ENCODE peak calls at places on chromosomes 6 and 20, in nine cellular contexts. S is B cell; I is stimulated activated CD4-positive, alpha-beta T cell treated with anti-CD3 and anti-CD28 coated beads, Interleukin-12 subunit alpha, Interleukin-12 subunit beta, amount 100 ng/mL, for 24 hours; U is kidney glomerular epithelial cell; Z is NCI-H774; Y is Panc1; H is psoas muscle; V is activated T-cell treated with anti-CD3 and anti-CD28 coated beads for 1 hour; T is stomach. N is an unnamed sample.

GRCh38 chr6:43784049-43784855 is 14.2 kb downstream of the VEGFA start:
- DNase-seq in S (no peak), I (no peak), U (no peak), H (no peak), Z (no peak), T (no peak), V (no peak), Y (no peak), N (no peak)

GRCh38 chr20:50101900-50102299 is 11.1 kb downstream of the UBE2V1 start:
- DNase-seq in Z (no peak), U (no peak), S (no peak), V (no peak), Y (no peak), I (no peak), H (no peak), T (no peak), N (no peak)

GRCh38 chr6:169101981-169102380 is 151.7 kb downstream of the THBS2 start:
- DNase-seq in S (no peak), V (no peak), Y (no peak), U (no peak), Z (no peak), T (no peak), I (no peak), H (no peak), N (no peak)

GRCh38 chr6:107323133-107323785 is 136.1 kb downstream of the PDSS2 start:
- DNase-seq in Z (no peak), V (no peak), H (no peak), I (no peak), T (no peak), U (no peak), S (no peak), Y (no peak), N (no peak)

GRCh38 chr6:89239338-89239737 is 22.2 kb upstream of the GABRR1 start:
- DNase-seq in I (no peak), V (no peak), H (no peak), T (no peak), Y (no peak), S (no peak), Z (no peak), U (no peak), N (peak)

GRCh38 chr6:139588076-139588639 is 213.7 kb upstream of the CITED2 start:
- DNase-seq in V (no peak), I (no peak), H (no peak), Y (no peak), Z (peak), T (peak), S (no peak), U (peak), N (no peak)

GRCh38 chr6:34177181-34177591 is 31.3 kb upstream of the GRM4 start:
- DNase-seq in U (no peak), I (no peak), H (no peak), V (no peak), T (peak), Z (no peak), Y (no peak), S (no peak), N (no peak)

GRCh38 chr6:115004204-115004603 is 661.4 kb upstream of the HS3ST5 start:
- DNase-seq in H (no peak), Y (no peak), S (no peak), U (no peak), T (no peak), I (no peak), V (no peak), Z (no peak), N (no peak)

GRCh38 chr6:4466769-4467480 is 309.3 kb upstream of the CDYL start:
- DNase-seq in S (no peak), Y (no peak), V (no peak), I (no peak), H (no peak), U (no peak), Z (no peak), T (no peak), N (no peak)

GRCh38 chr20:32524871-32525501 is 60.1 kb downstream of the NOL4L start:
- DNase-seq in T (peak), H (peak), S (no peak), I (no peak), V (no peak), Y (no peak), Z (peak), U (no peak), N (no peak)

GRCh38 chr6:379367-380181 is 12.0 kb upstream of the IRF4 start:
- DNase-seq in S (peak), I (no peak), H (no peak), T (no peak), Y (no peak), V (no peak), Z (no peak), U (no peak), N (no peak)

GRCh38 chr20:51710503-51710902 is 57.7 kb downstream of the ATP9A start:
- DNase-seq in Y (no peak), U (no peak), T (no peak), V (no peak), S (no peak), Z (no peak), H (no peak), I (no peak), N (no peak)

GRCh38 chr6:26251354-26252081 is 113.5 kb upstream of the BTN3A2 start:
- DNase-seq in H (peak), S (peak), T (peak), U (peak), I (peak), Z (peak), Y (no peak), V (peak), N (peak)

GRCh38 chr6:44561832-44562496 is 174.5 kb downstream of the CDC5L start:
- DNase-seq in S (no peak), Z (no peak), U (no peak), V (no peak), I (no peak), H (no peak), T (no peak), Y (no peak), N (no peak)

GRCh38 chr20:19047040-19047950 is 165.1 kb upstream of the SLC24A3 start:
- DNase-seq in I (no peak), T (peak), S (no peak), H (peak), V (no peak), Y (no peak), Z (no peak), U (no peak), N (no peak)

GRCh38 chr6:159978291-159979135 is 9.6 kb downstream of the IGF2R start:
- DNase-seq in I (peak), Z (no peak), H (no peak), V (no peak), U (peak), T (no peak), S (peak), Y (no peak), N (no peak)

GRCh38 chr20:59013959-59014608 is 5.1 kb upstream of the TUBB1 start:
- DNase-seq in S (no peak), I (no peak), H (no peak), U (no peak), V (no peak), T (no peak), Y (no peak), Z (no peak), N (no peak)

GRCh38 chr20:61810709-61811565 is 254.7 kb downstream of the TAF4 start:
- DNase-seq in V (no peak), H (peak), Z (no peak), T (no peak), Y (no peak), I (no peak), U (no peak), S (no peak), N (no peak)

GRCh38 chr6:34200340-34200971 is 36.2 kb upstream of the HMGA1 start:
- DNase-seq in S (no peak), T (no peak), Y (no peak), Z (no peak), U (no peak), V (no peak), H (no peak), I (no peak), N (no peak)

GRCh38 chr20:38835792-38836191 is 30.3 kb downstream of the PPP1R16B start:
- DNase-seq in Z (no peak), T (no peak), S (no peak), I (no peak), H (no peak), U (no peak), V (no peak), Y (no peak), N (no peak)

GRCh38 chr6:34513628-34514027 is 42.5 kb downstream of the SPDEF start:
- DNase-seq in Y (no peak), I (no peak), S (no peak), H (no peak), U (no peak), T (no peak), Z (no peak), V (no peak), N (no peak)

GRCh38 chr6:14322841-14323240 is 205.3 kb downstream of the CD83 start:
- DNase-seq in V (no peak), U (no peak), H (no peak), S (no peak), I (no peak), Y (no peak), Z (no peak), T (no peak), N (no peak)

GRCh38 chr6:89411269-89412070 is 603 bp downstream of the RRAGD start:
- DNase-seq in U (no peak), Y (no peak), V (peak), I (peak), S (peak), H (peak), T (peak), Z (peak), N (peak)

GRCh38 chr6:36786055-36786675 is 53.1 kb downstream of the CPNE5 start:
- DNase-seq in V (no peak), U (no peak), I (no peak), Y (no peak), T (no peak), S (no peak), H (no peak), Z (no peak), N (no peak)

GRCh38 chr6:69487688-69488087 is 309.1 kb downstream of the LMBRD1 start:
- DNase-seq in S (no peak), Y (no peak), U (no peak), H (no peak), V (no peak), I (no peak), T (no peak), Z (no peak), N (no peak)

GRCh38 chr6:169722362-169723199 is 1.7 kb downstream of the PHF10 start:
- DNase-seq in V (peak), Z (peak), S (peak), U (peak), Y (no peak), T (peak), H (peak), I (no peak), N (peak)

GRCh38 chr6:52512199-52512598 is 64.7 kb downstream of the TRAM2 start:
- DNase-seq in V (no peak), I (no peak), T (no peak), Z (no peak), H (peak), U (peak), S (no peak), Y (no peak), N (no peak)